ENCODE peak calls at places on chromosomes 6 and 20, in four cellular contexts. X is CD8-positive, alpha-beta T cell; S is cardiac fibroblast; B is left ventricle myocardium inferior. M is an unnamed sample.

GRCh38 chr20:24993337-24994185 is 1.0 kb upstream of the APMAP start:
- DNase-seq in X (no peak), B (no peak), S (peak), M (peak)

GRCh38 chr20:17635846-17636245 is 46.2 kb downstream of the RRBP1 start:
- DNase-seq in X (no peak), B (no peak), S (peak), M (peak)

GRCh38 chr6:106974337-106974998 is at the start of gene CD24:
- DNase-seq in X (no peak), S (no peak), B (no peak), M (no peak)

GRCh38 chr6:52603000-52603795 is 26.3 kb upstream of the TRAM2 start:
- DNase-seq in S (peak), X (no peak), B (no peak), M (peak)

GRCh38 chr20:57564951-57565642 is 4.2 kb downstream of the PCK1 start:
- DNase-seq in X (no peak), B (no peak), S (no peak), M (no peak)

GRCh38 chr20:58039569-58040092 is 188.8 kb downstream of the ANKRD60 start:
- DNase-seq in B (peak), S (no peak), X (no peak), M (no peak)

GRCh38 chr6:104527761-104528415 is 331.8 kb downstream of the HACE1 start:
- DNase-seq in S (peak), B (no peak), X (no peak), M (peak)

GRCh38 chr6:124463271-124463670 is 499.0 kb upstream of the RNF217 start:
- DNase-seq in X (no peak), S (no peak), B (no peak), M (no peak)

GRCh38 chr6:96907498-96907897 is 9.8 kb upstream of the NDUFAF4 start:
- DNase-seq in X (no peak), S (peak), B (no peak), M (peak)

GRCh38 chr20:49674383-49675352 is 39.0 kb downstream of the B4GALT5 start:
- DNase-seq in B (no peak), X (no peak), S (peak), M (peak)

DNA sequence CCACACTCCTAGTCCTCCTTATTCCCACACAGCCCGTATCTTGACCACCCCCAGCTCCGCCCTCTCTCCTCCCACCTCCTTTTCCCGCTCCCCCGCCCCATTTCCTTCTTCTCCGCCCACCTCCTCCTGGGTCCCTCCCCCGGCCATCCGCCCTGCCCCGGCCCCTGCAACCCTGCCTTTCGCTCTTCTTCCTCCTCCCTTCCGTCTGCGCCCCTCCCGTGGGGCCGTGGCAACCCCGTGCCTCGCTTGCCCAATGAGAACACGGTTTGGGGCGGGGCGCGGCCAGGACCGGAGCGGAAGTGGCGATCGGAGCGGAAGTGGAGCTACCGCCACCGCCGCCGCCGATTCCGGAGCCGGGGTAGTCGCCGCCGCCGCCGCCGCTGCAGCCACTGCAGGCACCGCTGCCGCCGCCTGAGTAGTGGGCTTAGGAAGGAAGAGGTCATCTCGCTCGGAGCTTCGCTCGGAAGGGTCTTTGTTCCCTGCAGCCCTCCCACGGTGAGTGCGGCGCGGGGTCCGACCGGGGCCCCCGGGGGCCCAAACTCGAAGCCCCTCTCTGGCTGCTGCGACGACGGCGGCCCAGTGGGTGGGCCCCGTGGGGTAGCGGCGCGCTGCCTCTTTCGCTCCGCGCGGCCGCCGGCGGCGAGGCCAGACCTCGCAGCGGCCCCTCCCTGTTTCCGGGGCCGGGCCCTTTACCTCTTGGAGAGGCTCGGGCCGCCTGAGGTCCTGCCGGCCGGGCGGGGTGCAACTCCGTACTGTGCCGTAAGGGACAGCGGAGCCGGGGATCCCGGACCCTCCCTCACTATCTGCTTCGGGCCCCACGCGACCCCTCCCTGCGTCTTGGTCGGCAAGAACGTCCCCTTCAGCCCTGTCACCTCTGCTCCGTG is at the start of gene YWHAB:
- DNase-seq in B (peak), X (peak), S (peak), M (peak)
- TF ChIP-seq CTCF in B (peak), X (no peak), S (peak), M (no peak)

GRCh38 chr6:112224088-112224487 is 30.3 kb downstream of the LAMA4 start:
- DNase-seq in B (no peak), S (no peak), X (no peak), M (no peak)

GRCh38 chr6:112225691-112226090 is 28.7 kb downstream of the LAMA4 start:
- DNase-seq in B (no peak), X (no peak), S (peak), M (no peak)

GRCh38 chr6:112222111-112222726 is 32.1 kb downstream of the LAMA4 start:
- DNase-seq in B (no peak), X (no peak), S (peak), M (peak)

GRCh38 chr6:112221561-112221960 is 32.8 kb downstream of the LAMA4 start:
- DNase-seq in S (no peak), X (no peak), B (no peak), M (no peak)

GRCh38 chr6:112223070-112223861 is 31.1 kb downstream of the LAMA4 start:
- DNase-seq in B (no peak), S (peak), X (no peak), M (peak)
- TF ChIP-seq CTCF in B (no peak), S (no peak), X (no peak), M (no peak)

DNA sequence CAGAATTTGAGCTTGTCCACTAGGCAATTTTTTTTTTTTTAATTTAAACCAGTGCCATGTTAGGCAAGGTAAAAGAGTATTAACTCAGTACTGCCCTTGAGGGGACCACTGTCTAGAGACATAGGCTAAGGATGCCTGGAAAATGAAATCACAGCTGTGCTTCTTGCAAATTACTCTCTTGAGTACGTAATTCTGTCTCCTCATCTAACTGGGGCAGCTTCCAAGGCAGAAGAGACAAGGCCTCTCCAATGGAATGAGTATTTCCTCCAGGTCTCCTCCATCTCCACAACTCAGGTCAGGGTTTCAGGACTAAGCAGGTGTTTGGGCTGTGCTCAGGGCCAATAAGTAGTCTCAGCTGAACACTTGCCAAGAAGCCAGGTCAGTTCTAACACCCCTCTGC is 33.8 kb upstream of the MRPS10 start:
- DNase-seq in S (peak), X (no peak), B (no peak), M (no peak)
- TF ChIP-seq CTCF in S (no peak), X (no peak), B (no peak), M (no peak)

GRCh38 chr6:23081701-23082100 is 512.3 kb downstream of the HDGFL1 start:
- DNase-seq in X (no peak), B (no peak), S (no peak), M (peak)
- TF ChIP-seq CTCF in X (no peak), B (no peak), S (peak), M (peak)

GRCh38 chr6:160040055-160040454 is 71.2 kb downstream of the IGF2R start:
- DNase-seq in X (no peak), B (no peak), S (no peak), M (no peak)

GRCh38 chr6:160040527-160041264 is 71.8 kb downstream of the IGF2R start:
- DNase-seq in B (no peak), X (no peak), S (no peak), M (no peak)

GRCh38 chr6:160042014-160042773 is 73.3 kb downstream of the IGF2R start:
- DNase-seq in X (no peak), S (peak), B (no peak), M (peak)

GRCh38 chr6:160042788-160043301 is 74.0 kb downstream of the IGF2R start:
- DNase-seq in B (no peak), X (no peak), S (peak), M (peak)

GRCh38 chr6:160041608-160042007 is 72.7 kb downstream of the IGF2R start:
- DNase-seq in B (peak), S (peak), X (no peak), M (peak)
- TF ChIP-seq CTCF in B (peak), S (peak), X (no peak), M (peak)

DNA sequence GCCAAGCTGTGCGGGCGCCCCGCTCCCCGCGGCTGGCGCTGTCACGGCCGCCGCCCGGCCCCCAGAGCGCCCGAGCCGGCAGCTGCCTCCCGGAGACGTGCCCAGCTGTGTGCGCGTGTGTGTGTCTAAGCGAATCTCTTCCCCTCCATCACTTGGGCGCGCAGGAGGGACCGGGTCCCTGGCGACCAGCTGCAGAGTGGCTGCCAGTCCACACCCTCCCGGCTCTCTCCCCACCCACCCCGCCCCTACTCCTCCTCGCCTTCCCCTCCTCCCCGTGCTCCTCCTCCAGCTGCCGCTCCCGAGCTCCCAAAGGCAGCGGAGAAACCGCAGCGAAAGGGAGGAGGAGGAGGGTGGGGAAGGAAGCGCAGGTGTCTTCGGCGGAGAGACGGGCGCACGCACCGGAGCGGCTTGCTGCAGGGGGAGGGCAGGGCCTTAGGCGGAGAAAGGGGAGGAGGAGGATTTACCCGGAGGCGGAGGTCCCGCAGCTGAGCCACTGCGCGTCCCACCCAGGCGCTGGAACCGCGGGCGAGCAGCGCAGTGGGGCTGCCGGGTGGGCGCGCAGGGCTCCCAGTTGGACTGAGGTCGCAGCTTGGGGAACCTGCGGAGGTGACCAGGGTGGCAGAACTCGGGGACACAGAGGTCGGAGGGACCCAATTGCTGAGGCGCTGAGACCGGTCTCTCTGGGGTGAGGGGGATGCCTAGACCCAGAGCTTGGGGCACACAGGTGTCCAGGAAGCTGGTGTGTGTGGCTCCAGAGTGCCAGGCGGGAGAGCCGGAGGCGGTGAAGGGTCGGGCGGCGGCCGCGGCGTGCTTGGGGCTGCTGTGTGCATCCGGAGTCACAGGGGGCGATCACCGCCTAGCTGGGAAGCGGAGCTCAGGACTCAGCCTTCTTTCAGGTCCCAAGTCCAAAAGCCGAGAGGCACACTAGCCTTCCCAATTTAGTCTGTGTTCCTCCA is at the start of gene HS3ST5:
- DNase-seq in B (no peak), X (no peak), S (peak), M (peak)
- TF ChIP-seq CTCF in B (peak), X (no peak), S (no peak), M (peak)

GRCh38 chr6:33967966-33968724 is 164.3 kb upstream of the MLN start:
- DNase-seq in S (no peak), X (no peak), B (no peak), M (peak)
- TF ChIP-seq CTCF in S (peak), X (no peak), B (no peak), M (peak)

GRCh38 chr6:36980876-36981619 is 4.9 kb downstream of the MTCH1 start:
- DNase-seq in B (no peak), S (no peak), X (no peak), M (no peak)

GRCh38 chr6:36980129-36980528 is 5.9 kb downstream of the MTCH1 start:
- DNase-seq in X (no peak), B (no peak), S (no peak), M (no peak)

GRCh38 chr6:36978687-36979086 is 7.3 kb downstream of the MTCH1 start:
- DNase-seq in B (no peak), S (no peak), X (no peak), M (no peak)

GRCh38 chr6:36977470-36977941 is 8.5 kb downstream of the MTCH1 start:
- DNase-seq in X (no peak), S (peak), B (no peak), M (peak)

GRCh38 chr6:36979343-36979742 is 6.7 kb downstream of the MTCH1 start:
- DNase-seq in S (peak), B (no peak), X (no peak), M (peak)
- TF ChIP-seq CTCF in S (peak), B (peak), X (peak), M (peak)